ENCODE peak calls at places on chromosomes 13 and 19, in six cellular contexts. N, E, I, J, Z and L are unnamed samples.

GRCh38 chr19:7515471-7516226 is at the start of gene ZNF358:
- DNase-seq in N (no peak), E (peak), I (peak), J (peak), Z (peak), L (peak)

GRCh38 chr19:4369109-4369887 is 25.9 kb downstream of the MPND start:
- DNase-seq in N (no peak), E (no peak), I (peak), J (no peak), Z (peak), L (no peak)

GRCh38 chr13:73981595-73981994 is 152.6 kb downstream of the KLF12 start:
- DNase-seq in N (no peak), E (no peak), I (no peak), J (no peak), Z (no peak), L (peak)

GRCh38 chr13:19864018-19864338 is 529 bp upstream of the ZMYM5 start:
- DNase-seq in N (peak), E (peak), I (no peak), J (peak), Z (peak), L (peak)

GRCh38 chr13:31869582-31869981 is 130.3 kb downstream of the RXFP2 start:
- DNase-seq in N (no peak), E (no peak), I (no peak), J (no peak), Z (no peak), L (no peak)

GRCh38 chr19:46599716-46600392 is 1.3 kb upstream of the CALM3 start:
- DNase-seq in N (no peak), E (no peak), I (no peak), J (no peak), Z (no peak), L (no peak)

GRCh38 chr19:5153601-5154128 is 184.8 kb downstream of the KDM4B start:
- DNase-seq in N (no peak), E (no peak), I (no peak), J (no peak), Z (no peak), L (no peak)

GRCh38 chr19:39336483-39336882 is 640 bp upstream of the GMFG start:
- DNase-seq in N (no peak), E (no peak), I (no peak), J (no peak), Z (no peak), L (no peak)

GRCh38 chr19:39996218-39996810 is 546 bp upstream of the ZNF546 start:
- DNase-seq in N (no peak), E (peak), I (no peak), J (no peak), Z (peak), L (peak)

GRCh38 chr19:49073514-49074378 is 1.2 kb upstream of the KCNA7 start:
- DNase-seq in N (no peak), E (peak), I (no peak), J (no peak), Z (no peak), L (no peak)

GRCh38 chr19:55146078-55146647 is 2.8 kb downstream of the TNNT1 start:
- DNase-seq in N (no peak), E (peak), I (peak), J (no peak), Z (no peak), L (no peak)

GRCh38 chr19:45508931-45509691 is 1.8 kb downstream of the VASP start:
- DNase-seq in N (no peak), E (peak), I (peak), J (no peak), Z (no peak), L (peak)

GRCh38 chr13:25406377-25406776 is 34.6 kb downstream of the ATP8A2 start:
- DNase-seq in N (no peak), E (peak), I (no peak), J (no peak), Z (no peak), L (no peak)

GRCh38 chr19:16258440-16258903 is 60.8 kb downstream of the AP1M1 start:
- DNase-seq in N (no peak), E (no peak), I (no peak), J (peak), Z (no peak), L (no peak)

GRCh38 chr13:34258646-34259386 is 440.9 kb downstream of the RFC3 start:
- DNase-seq in N (no peak), E (no peak), I (no peak), J (no peak), Z (no peak), L (peak)

GRCh38 chr13:110364081-110364480 is 57.0 kb downstream of the COL4A2 start:
- DNase-seq in N (no peak), E (no peak), I (no peak), J (no peak), Z (no peak), L (no peak)

GRCh38 chr13:102141625-102142472 is 260.0 kb downstream of the FGF14 start:
- DNase-seq in N (peak), E (peak), I (no peak), J (no peak), Z (no peak), L (peak)

GRCh38 chr19:3343619-3344502 is 22.5 kb upstream of the NFIC start:
- DNase-seq in N (peak), E (no peak), I (peak), J (peak), Z (no peak), L (peak)

GRCh38 chr13:106917024-106917491 is 349.1 kb upstream of the ARGLU1 start:
- DNase-seq in N (no peak), E (no peak), I (no peak), J (no peak), Z (no peak), L (no peak)

GRCh38 chr19:18436651-18437478 is 1.1 kb downstream of the ISYNA1 start:
- DNase-seq in N (no peak), E (peak), I (peak), J (no peak), Z (peak), L (peak)

GRCh38 chr13:112209266-112209665 is 142.3 kb downstream of the SOX1 start:
- DNase-seq in N (no peak), E (no peak), I (no peak), J (no peak), Z (no peak), L (no peak)

GRCh38 chr19:23002690-23003422 is at the start of gene ZNF728:
- DNase-seq in N (no peak), E (no peak), I (no peak), J (peak), Z (no peak), L (no peak)

GRCh38 chr13:113555141-113555540 is 29.4 kb upstream of the TFDP1 start:
- DNase-seq in N (no peak), E (no peak), I (no peak), J (no peak), Z (no peak), L (no peak)

GRCh38 chr13:80441968-80442367 is 101.0 kb upstream of the SPRY2 start:
- DNase-seq in N (no peak), E (no peak), I (no peak), J (no peak), Z (no peak), L (no peak)

GRCh38 chr13:24050292-24050711 is 110.2 kb upstream of the SPATA13 start:
- DNase-seq in N (no peak), E (no peak), I (no peak), J (no peak), Z (no peak), L (peak)

GRCh38 chr19:8240274-8241229 is 31.4 kb downstream of the CERS4 start:
- DNase-seq in N (peak), E (no peak), I (peak), J (peak), Z (peak), L (peak)

GRCh38 chr19:23758187-23759074 is at the start of gene ZNF681:
- DNase-seq in N (peak), E (peak), I (peak), J (peak), Z (peak), L (peak)

GRCh38 chr13:109246001-109246400 is 540.4 kb downstream of the IRS2 start:
- DNase-seq in N (no peak), E (peak), I (no peak), J (no peak), Z (no peak), L (no peak)

GRCh38 chr13:93116809-93117208 is 109.8 kb upstream of the GPC6 start:
- DNase-seq in N (no peak), E (peak), I (no peak), J (no peak), Z (no peak), L (no peak)

GRCh38 chr13:106617561-106617960 is 49.6 kb upstream of the ARGLU1 start:
- DNase-seq in N (no peak), E (no peak), I (no peak), J (no peak), Z (no peak), L (peak)